ENCODE peak calls at places on chromosomes 12 and 14, in four cellular contexts. One of them, this sample, is unnamed.

GRCh38 chr14:61451891-61452400 is 130.6 kb downstream of the PRKCH start:
- DNase-seq in CD4-positive, CD25-positive, alpha-beta regulatory T cell: no peak
- DNase-seq in aorta: no peak
- DNase-seq in right cardiac atrium: no peak
- DNase-seq in this sample: no peak

GRCh38 chr14:48398675-48399282 is 723.4 kb upstream of the MDGA2 start:
- DNase-seq in CD4-positive, CD25-positive, alpha-beta regulatory T cell: no peak
- DNase-seq in aorta: no peak
- DNase-seq in right cardiac atrium: no peak
- DNase-seq in this sample: no peak

GRCh38 chr12:63862187-63863107 is 17.9 kb downstream of the SRGAP1 start:
- DNase-seq in CD4-positive, CD25-positive, alpha-beta regulatory T cell: no peak
- DNase-seq in aorta: no peak
- DNase-seq in right cardiac atrium: peak; percentile 33
- DNase-seq in this sample: no peak

GRCh38 chr14:61183486-61183885 is 97.7 kb downstream of the TMEM30B start:
- DNase-seq in CD4-positive, CD25-positive, alpha-beta regulatory T cell: no peak
- DNase-seq in aorta: no peak
- DNase-seq in right cardiac atrium: no peak
- DNase-seq in this sample: no peak

GRCh38 chr14:67622675-67623074 is 3.0 kb downstream of the ARG2 start:
- DNase-seq in CD4-positive, CD25-positive, alpha-beta regulatory T cell: no peak
- DNase-seq in aorta: no peak
- DNase-seq in right cardiac atrium: peak; percentile 18
- DNase-seq in this sample: no peak

GRCh38 chr14:103155826-103156394 is 32.6 kb downstream of the TNFAIP2 start:
- DNase-seq in CD4-positive, CD25-positive, alpha-beta regulatory T cell: no peak
- DNase-seq in aorta: no peak
- DNase-seq in right cardiac atrium: no peak
- DNase-seq in this sample: no peak

GRCh38 chr12:92133795-92134637 is 11.6 kb downstream of the BTG1 start:
- DNase-seq in CD4-positive, CD25-positive, alpha-beta regulatory T cell: no peak
- DNase-seq in aorta: no peak
- DNase-seq in right cardiac atrium: no peak
- DNase-seq in this sample: no peak

GRCh38 chr12:6699989-6700645 is 498 bp downstream of the PIANP start:
- DNase-seq in CD4-positive, CD25-positive, alpha-beta regulatory T cell: no peak
- DNase-seq in aorta: peak; percentile 80
- DNase-seq in right cardiac atrium: no peak
- DNase-seq in this sample: no peak

GRCh38 chr14:19800282-19801117 is 3.1 kb upstream of the OR4N2 start:
- DNase-seq in CD4-positive, CD25-positive, alpha-beta regulatory T cell: no peak
- DNase-seq in aorta: no peak
- DNase-seq in right cardiac atrium: no peak
- DNase-seq in this sample: no peak

GRCh38 chr14:93104961-93105360 is 10.8 kb downstream of the ITPK1 start:
- DNase-seq in CD4-positive, CD25-positive, alpha-beta regulatory T cell: no peak
- DNase-seq in aorta: no peak
- DNase-seq in right cardiac atrium: no peak
- DNase-seq in this sample: no peak

GRCh38 chr14:54564071-54564798 is 2.7 kb upstream of the SAMD4A start:
- DNase-seq in CD4-positive, CD25-positive, alpha-beta regulatory T cell: peak; percentile 70
- DNase-seq in aorta: no peak
- DNase-seq in right cardiac atrium: no peak
- DNase-seq in this sample: peak; percentile 58

GRCh38 chr12:57452937-57453509 is 2.1 kb upstream of the INHBE start:
- DNase-seq in CD4-positive, CD25-positive, alpha-beta regulatory T cell: no peak
- DNase-seq in aorta: peak; percentile 94
- DNase-seq in right cardiac atrium: peak; percentile 79
- DNase-seq in this sample: no peak

GRCh38 chr14:73795974-73796373 is 55.7 kb upstream of the PTGR2 start:
- DNase-seq in CD4-positive, CD25-positive, alpha-beta regulatory T cell: no peak
- DNase-seq in aorta: no peak
- DNase-seq in right cardiac atrium: no peak
- DNase-seq in this sample: no peak

GRCh38 chr12:51819851-51820720 is 28.4 kb downstream of the FIGNL2 start:
- DNase-seq in CD4-positive, CD25-positive, alpha-beta regulatory T cell: no peak
- DNase-seq in aorta: no peak
- DNase-seq in right cardiac atrium: peak; percentile 49
- DNase-seq in this sample: no peak

GRCh38 chr12:66087365-66087943 is 43.1 kb downstream of the LLPH start:
- DNase-seq in CD4-positive, CD25-positive, alpha-beta regulatory T cell: peak; percentile 25
- DNase-seq in aorta: peak; percentile 80
- DNase-seq in right cardiac atrium: peak; percentile 54
- DNase-seq in this sample: peak; percentile 9

GRCh38 chr12:50569321-50569720 is 64.5 kb downstream of the DIP2B start:
- DNase-seq in CD4-positive, CD25-positive, alpha-beta regulatory T cell: no peak
- DNase-seq in aorta: no peak
- DNase-seq in right cardiac atrium: no peak
- DNase-seq in this sample: no peak

GRCh38 chr12:43692064-43692463 is 66.5 kb downstream of the PUS7L start:
- DNase-seq in CD4-positive, CD25-positive, alpha-beta regulatory T cell: no peak
- DNase-seq in aorta: no peak
- DNase-seq in right cardiac atrium: no peak
- DNase-seq in this sample: no peak

GRCh38 chr14:54487771-54488170 is 1.0 kb downstream of the GMFB start:
- DNase-seq in CD4-positive, CD25-positive, alpha-beta regulatory T cell: no peak
- DNase-seq in aorta: no peak
- DNase-seq in right cardiac atrium: no peak
- DNase-seq in this sample: no peak

GRCh38 chr12:52246720-52247621 is 13.9 kb downstream of the KRT7 start:
- DNase-seq in CD4-positive, CD25-positive, alpha-beta regulatory T cell: no peak
- DNase-seq in aorta: no peak
- DNase-seq in right cardiac atrium: no peak
- DNase-seq in this sample: no peak

GRCh38 chr12:6341439-6342139 is at the start of gene TNFRSF1A:
- DNase-seq in CD4-positive, CD25-positive, alpha-beta regulatory T cell: peak; percentile 55
- DNase-seq in aorta: no peak
- DNase-seq in right cardiac atrium: peak; percentile 79
- DNase-seq in this sample: peak; percentile 63

GRCh38 chr14:92986254-92987147 is 63.6 kb downstream of the CHGA start:
- DNase-seq in CD4-positive, CD25-positive, alpha-beta regulatory T cell: no peak
- DNase-seq in aorta: peak; percentile 76
- DNase-seq in right cardiac atrium: no peak
- DNase-seq in this sample: no peak

DNA sequence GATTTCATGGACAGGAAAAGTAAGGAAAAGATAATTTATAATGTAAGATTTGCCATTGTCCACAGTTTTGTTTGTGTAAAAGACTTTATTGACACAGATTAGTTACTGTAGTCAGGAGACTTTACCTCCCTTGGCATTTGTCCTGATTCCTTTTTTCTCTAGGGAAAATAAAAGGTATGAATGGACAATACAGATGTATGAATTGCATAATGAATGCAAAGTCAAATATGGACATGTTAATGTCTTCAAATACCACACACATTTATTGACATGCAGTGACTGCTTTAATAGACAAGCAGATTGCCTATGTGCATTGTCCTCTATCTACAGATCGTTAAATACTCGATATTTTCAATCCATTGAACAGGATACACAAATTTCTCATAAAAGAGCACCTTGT is 999.7 kb upstream of the SEL1L start:
- DNase-seq in CD4-positive, CD25-positive, alpha-beta regulatory T cell: no peak
- DNase-seq in aorta: no peak
- DNase-seq in right cardiac atrium: no peak
- DNase-seq in this sample: no peak
- H3K27ac ChIP-seq in CD4-positive, CD25-positive, alpha-beta regulatory T cell: no peak overlapping the region
- H3K27ac ChIP-seq in aorta: no peak overlapping the region
- H3K27ac ChIP-seq in right cardiac atrium: no peak overlapping the region
- H3K27ac ChIP-seq in this sample: no peak overlapping the region

GRCh38 chr14:33675415-33676130 is 275.3 kb downstream of the EGLN3 start:
- DNase-seq in CD4-positive, CD25-positive, alpha-beta regulatory T cell: no peak
- DNase-seq in aorta: no peak
- DNase-seq in right cardiac atrium: no peak
- DNase-seq in this sample: no peak

GRCh38 chr14:33678012-33678411 is 272.9 kb downstream of the EGLN3 start:
- DNase-seq in CD4-positive, CD25-positive, alpha-beta regulatory T cell: no peak
- DNase-seq in aorta: no peak
- DNase-seq in right cardiac atrium: no peak
- DNase-seq in this sample: no peak

GRCh38 chr14:33676135-33676566 is 274.7 kb downstream of the EGLN3 start:
- DNase-seq in CD4-positive, CD25-positive, alpha-beta regulatory T cell: no peak
- DNase-seq in aorta: no peak
- DNase-seq in right cardiac atrium: peak; percentile 32
- DNase-seq in this sample: no peak

GRCh38 chr14:33671556-33671955 is 279.3 kb downstream of the EGLN3 start:
- DNase-seq in CD4-positive, CD25-positive, alpha-beta regulatory T cell: no peak
- DNase-seq in aorta: no peak
- DNase-seq in right cardiac atrium: no peak
- DNase-seq in this sample: no peak

DNA sequence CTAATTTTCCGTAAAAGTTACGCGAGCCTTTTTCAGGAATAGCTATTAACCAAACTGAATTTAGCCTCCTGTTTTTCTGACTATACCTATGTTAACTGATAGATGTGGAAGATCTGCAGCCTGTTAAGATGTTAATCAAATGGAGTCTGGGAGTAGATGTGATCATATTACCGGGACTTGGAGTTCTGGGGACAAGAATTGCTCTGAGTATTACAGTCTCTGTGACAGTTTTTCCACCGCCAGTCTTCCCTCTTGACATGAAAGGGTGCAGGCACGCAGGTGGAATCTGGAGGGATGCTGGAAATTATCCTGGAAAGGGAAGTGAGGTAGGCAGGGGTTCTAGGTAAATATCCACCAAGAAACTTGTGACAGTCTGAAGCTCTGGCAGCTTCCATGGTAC is 276.2 kb downstream of the EGLN3 start:
- DNase-seq in CD4-positive, CD25-positive, alpha-beta regulatory T cell: no peak
- DNase-seq in aorta: no peak
- DNase-seq in right cardiac atrium: no peak
- DNase-seq in this sample: no peak
- H3K27ac ChIP-seq in CD4-positive, CD25-positive, alpha-beta regulatory T cell: no peak overlapping the region
- H3K27ac ChIP-seq in aorta: no peak overlapping the region
- H3K27ac ChIP-seq in right cardiac atrium: no peak overlapping the region
- H3K27ac ChIP-seq in this sample: no peak overlapping the region

DNA sequence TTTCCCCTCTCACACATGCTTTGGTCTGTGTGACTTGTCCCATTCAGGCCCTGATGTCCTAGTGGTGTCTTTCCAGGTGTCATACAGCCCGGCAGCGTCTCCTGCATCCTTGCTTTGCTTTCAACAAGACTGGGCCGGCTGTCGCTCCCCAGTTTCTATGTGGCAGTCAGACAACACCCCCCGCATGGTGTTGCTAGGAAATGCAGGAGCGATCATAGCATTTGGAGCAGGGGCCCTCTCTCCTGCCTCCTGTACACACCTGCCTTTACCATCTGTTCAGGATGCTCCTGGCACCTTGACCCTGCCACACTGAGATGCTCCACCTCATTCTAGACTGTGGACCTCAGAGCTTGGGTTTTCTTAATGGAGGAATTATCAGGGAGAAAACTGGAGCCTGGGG is 29.5 kb downstream of the CACNA1C start:
- DNase-seq in CD4-positive, CD25-positive, alpha-beta regulatory T cell: no peak
- DNase-seq in aorta: peak; percentile 74
- DNase-seq in right cardiac atrium: no peak
- DNase-seq in this sample: no peak
- H3K27ac ChIP-seq in CD4-positive, CD25-positive, alpha-beta regulatory T cell: no peak overlapping the region
- H3K27ac ChIP-seq in aorta: peak overlapping the region; percentile 23
- H3K27ac ChIP-seq in right cardiac atrium: peak overlapping the region; percentile 79
- H3K27ac ChIP-seq in this sample: no peak overlapping the region

GRCh38 chr12:124739953-124740561 is 123.6 kb downstream of the SCARB1 start:
- DNase-seq in CD4-positive, CD25-positive, alpha-beta regulatory T cell: no peak
- DNase-seq in aorta: no peak
- DNase-seq in right cardiac atrium: no peak
- DNase-seq in this sample: no peak

GRCh38 chr12:124742111-124742510 is 121.6 kb downstream of the SCARB1 start:
- DNase-seq in CD4-positive, CD25-positive, alpha-beta regulatory T cell: no peak
- DNase-seq in aorta: no peak
- DNase-seq in right cardiac atrium: no peak
- DNase-seq in this sample: no peak

GRCh38 chr12:124738636-124739467 is 124.8 kb downstream of the SCARB1 start:
- DNase-seq in CD4-positive, CD25-positive, alpha-beta regulatory T cell: no peak
- DNase-seq in aorta: no peak
- DNase-seq in right cardiac atrium: no peak
- DNase-seq in this sample: no peak

GRCh38 chr12:124741211-124741610 is 122.5 kb downstream of the SCARB1 start:
- DNase-seq in CD4-positive, CD25-positive, alpha-beta regulatory T cell: no peak
- DNase-seq in aorta: no peak
- DNase-seq in right cardiac atrium: no peak
- DNase-seq in this sample: no peak

DNA sequence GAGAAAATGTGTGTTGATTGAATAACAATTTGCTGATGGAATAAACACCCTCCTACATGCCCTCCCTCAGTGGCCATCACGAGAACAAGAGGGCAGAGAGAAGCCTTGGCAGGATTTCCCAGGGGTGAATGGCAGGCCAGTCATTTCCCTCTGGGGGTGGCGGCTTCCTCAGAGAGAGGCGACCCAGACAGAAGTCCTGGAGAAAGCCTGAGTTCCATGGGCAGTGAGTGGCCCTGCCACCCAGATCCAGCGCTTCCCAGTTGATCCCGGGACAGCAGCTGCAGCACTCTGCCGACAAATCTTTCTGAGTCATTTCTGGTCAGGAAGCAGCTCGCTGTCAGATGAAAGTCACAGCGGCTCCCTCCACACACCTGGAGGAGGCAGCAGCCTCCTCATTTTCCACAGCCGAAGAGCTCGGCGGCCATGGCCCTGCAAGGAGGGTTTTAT is 123.0 kb downstream of the SCARB1 start:
- DNase-seq in CD4-positive, CD25-positive, alpha-beta regulatory T cell: no peak
- DNase-seq in aorta: no peak
- DNase-seq in right cardiac atrium: no peak
- DNase-seq in this sample: no peak
- H3K27ac ChIP-seq in CD4-positive, CD25-positive, alpha-beta regulatory T cell: no peak overlapping the region
- H3K27ac ChIP-seq in aorta: no peak overlapping the region
- H3K27ac ChIP-seq in right cardiac atrium: no peak overlapping the region
- H3K27ac ChIP-seq in this sample: no peak overlapping the region

GRCh38 chr14:75860561-75861160 is 121.1 kb downstream of the TGFB3 start:
- DNase-seq in CD4-positive, CD25-positive, alpha-beta regulatory T cell: no peak
- DNase-seq in aorta: no peak
- DNase-seq in right cardiac atrium: no peak
- DNase-seq in this sample: no peak

GRCh38 chr14:75866981-75867380 is 114.8 kb downstream of the TGFB3 start:
- DNase-seq in CD4-positive, CD25-positive, alpha-beta regulatory T cell: no peak
- DNase-seq in aorta: no peak
- DNase-seq in right cardiac atrium: no peak
- DNase-seq in this sample: no peak

GRCh38 chr14:75861161-75861621 is 120.6 kb downstream of the TGFB3 start:
- DNase-seq in CD4-positive, CD25-positive, alpha-beta regulatory T cell: no peak
- DNase-seq in aorta: no peak
- DNase-seq in right cardiac atrium: no peak
- DNase-seq in this sample: no peak

GRCh38 chr14:75859746-75860145 is 122.0 kb downstream of the TGFB3 start:
- DNase-seq in CD4-positive, CD25-positive, alpha-beta regulatory T cell: no peak
- DNase-seq in aorta: no peak
- DNase-seq in right cardiac atrium: no peak
- DNase-seq in this sample: no peak

GRCh38 chr14:75864352-75864751 is 117.4 kb downstream of the TGFB3 start:
- DNase-seq in CD4-positive, CD25-positive, alpha-beta regulatory T cell: no peak
- DNase-seq in aorta: no peak
- DNase-seq in right cardiac atrium: no peak
- DNase-seq in this sample: no peak
- H3K27ac ChIP-seq in CD4-positive, CD25-positive, alpha-beta regulatory T cell: no peak overlapping the region
- H3K27ac ChIP-seq in aorta: no peak overlapping the region
- H3K27ac ChIP-seq in right cardiac atrium: no peak overlapping the region
- H3K27ac ChIP-seq in this sample: no peak overlapping the region

This sample was measured in CD8-positive, alpha-beta memory T cell.